ENCODE peak calls at places on chromosomes 3 and 15, in six cellular contexts. G is cardiac muscle cell, E is heart left ventricle, F is psoas muscle, K is mucosa of descending colon, I is sigmoid colon. J is an unnamed sample.

GRCh38 chr3:126107960-126108688 is 24.2 kb upstream of the SLC41A3 start:
- DNase-seq in K (no peak), E (no peak), I (peak), G (no peak), F (no peak), J (no peak)

GRCh38 chr3:115341208-115341607 is 194.1 kb upstream of the ZBTB20 start:
- DNase-seq in E (no peak), K (no peak), F (no peak), I (no peak), G (peak), J (no peak)

GRCh38 chr3:180142041-180142440 is 105.3 kb upstream of the PEX5L start:
- DNase-seq in E (no peak), I (no peak), F (no peak), K (no peak), G (no peak), J (no peak)

GRCh38 chr3:130916507-130917167 is 22.8 kb downstream of the ATP2C1 start:
- DNase-seq in E (no peak), K (no peak), F (no peak), G (no peak), I (no peak), J (no peak)

GRCh38 chr3:42605550-42606173 is 5.2 kb downstream of the NKTR start:
- DNase-seq in E (no peak), I (no peak), F (no peak), G (no peak), K (no peak), J (peak)

GRCh38 chr3:143736651-143737050 is 111.6 kb downstream of the SLC9A9 start:
- DNase-seq in K (no peak), E (no peak), I (no peak), F (no peak), G (peak), J (no peak)

GRCh38 chr3:74027121-74027520 is 402.4 kb upstream of the PDZRN3 start:
- DNase-seq in E (no peak), G (no peak), I (no peak), K (no peak), F (no peak), J (no peak)

GRCh38 chr3:129650256-129650872 is 43.9 kb upstream of the PLXND1 start:
- DNase-seq in E (peak), K (peak), I (peak), G (peak), F (peak), J (peak)

GRCh38 chr15:41957021-41957897 is 15.1 kb downstream of the EHD4 start:
- DNase-seq in K (no peak), G (peak), I (no peak), F (no peak), E (no peak), J (no peak)

GRCh38 chr15:41955100-41955499 is 17.3 kb downstream of the EHD4 start:
- DNase-seq in K (no peak), E (no peak), I (no peak), F (no peak), G (no peak), J (no peak)

GRCh38 chr15:41954036-41954435 is 18.3 kb downstream of the EHD4 start:
- DNase-seq in F (no peak), I (no peak), K (no peak), G (no peak), E (no peak), J (no peak)

GRCh38 chr15:41958002-41958420 is 14.3 kb downstream of the EHD4 start:
- DNase-seq in F (no peak), G (peak), K (no peak), E (no peak), I (no peak), J (no peak)

GRCh38 chr15:41955807-41956525 is 16.4 kb downstream of the EHD4 start:
- DNase-seq in I (no peak), G (no peak), F (no peak), E (no peak), K (no peak), J (peak)
- H3K4me3 ChIP-seq in I (peak), G (no peak), F (no peak), E (peak), K (no peak), J (no peak)

GRCh38 chr3:122931636-122932035 is 95.9 kb downstream of the SEMA5B start:
- DNase-seq in E (no peak), I (no peak), G (no peak), K (no peak), F (no peak), J (no peak)
- TF ChIP-seq CTCF in E (no peak), I (no peak), G (no peak), K (no peak), F (no peak), J (no peak)

GRCh38 chr15:69446947-69447346 is 5.7 kb upstream of the RPLP1 start:
- DNase-seq in K (no peak), I (no peak), E (no peak), G (no peak), F (no peak), J (no peak)

GRCh38 chr15:69451951-69452701 is 492 bp upstream of the RPLP1 start:
- DNase-seq in G (peak), F (no peak), I (peak), E (no peak), K (peak), J (peak)

GRCh38 chr15:69452702-69453513 is at the start of gene RPLP1:
- DNase-seq in K (peak), F (peak), I (peak), E (peak), G (peak), J (peak)

GRCh38 chr15:69454953-69455352 is 2.3 kb downstream of the RPLP1 start:
- DNase-seq in F (no peak), G (no peak), I (no peak), K (no peak), E (no peak), J (no peak)

GRCh38 chr15:69450968-69451695 is 1.5 kb upstream of the RPLP1 start:
- DNase-seq in E (no peak), G (no peak), K (no peak), I (no peak), F (no peak), J (no peak)
- H3K4me3 ChIP-seq in E (no peak), G (no peak), K (no peak), I (no peak), F (no peak), J (peak)

DNA sequence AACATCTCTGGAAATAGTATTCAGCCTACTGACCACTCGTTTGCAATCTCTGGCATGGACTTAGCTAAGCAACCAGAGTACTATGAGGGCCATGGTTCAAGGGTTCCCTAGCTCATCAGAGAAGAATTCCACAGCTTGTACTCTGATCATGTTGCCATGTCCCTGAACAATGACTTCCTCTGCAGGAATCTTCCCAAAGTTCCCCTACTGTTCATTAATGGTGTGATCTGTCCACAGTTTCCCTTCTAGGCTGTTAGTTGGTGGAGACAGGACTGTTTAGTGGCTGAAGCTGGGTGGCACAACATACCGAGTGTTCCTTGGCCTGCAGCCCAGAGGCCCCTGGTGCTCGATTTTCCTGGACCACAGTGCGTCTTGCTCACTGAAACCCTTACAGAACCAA is 44.4 kb upstream of the GALNT15 start:
- DNase-seq in F (peak), K (no peak), G (peak), I (no peak), E (no peak), J (no peak)
- TF ChIP-seq CTCF in F (no peak), K (no peak), G (no peak), I (no peak), E (no peak), J (no peak)

GRCh38 chr15:22903961-22904534 is 65.6 kb downstream of the NIPA2 start:
- DNase-seq in I (no peak), K (peak), G (no peak), F (no peak), E (no peak), J (no peak)
- H3K4me3 ChIP-seq in I (no peak), K (no peak), G (no peak), F (no peak), E (no peak), J (no peak)

J was measured in WERI-Rb-1.